ENCODE peak calls at places on chromosomes 1 and 21, in five cellular contexts. S is ovary, Y is A549, Q is H1, O is tibial nerve. H is an unnamed sample.

GRCh38 chr1:224747578-224747977 is 131.5 kb downstream of the CNIH3 start:
- DNase-seq in S (no peak), Y (no peak), Q (no peak), O (no peak), H (no peak)

GRCh38 chr1:193311226-193311948 is 125.0 kb upstream of the B3GALT2 start:
- DNase-seq in S (no peak), Y (no peak), Q (no peak), O (no peak), H (no peak)

GRCh38 chr1:52636701-52637695 is 4.0 kb downstream of the SHISAL2A start:
- DNase-seq in S (no peak), Y (no peak), Q (no peak), O (no peak), H (peak)

GRCh38 chr1:20814472-20814871 is 27.4 kb upstream of the HP1BP3 start:
- DNase-seq in S (no peak), Y (no peak), Q (no peak), O (no peak), H (no peak)

GRCh38 chr1:32773764-32774463 is 43.2 kb downstream of the YARS1 start:
- DNase-seq in S (no peak), Y (no peak), Q (peak), O (no peak), H (no peak)

GRCh38 chr21:33451634-33452071 is 28.1 kb downstream of the TMEM50B start:
- DNase-seq in S (no peak), Y (peak), Q (no peak), O (no peak), H (no peak)

GRCh38 chr1:184813528-184814089 is 59.0 kb upstream of the EDEM3 start:
- DNase-seq in S (no peak), Y (peak), Q (no peak), O (no peak), H (no peak)

GRCh38 chr1:94396356-94396755 is 21.8 kb upstream of the ABCD3 start:
- DNase-seq in S (no peak), Y (no peak), Q (no peak), O (no peak), H (peak)

GRCh38 chr1:43423672-43424550 is 29.8 kb downstream of the HYI start:
- DNase-seq in S (no peak), Y (peak), Q (no peak), O (no peak), H (no peak)

GRCh38 chr21:42973309-42973990 is 912 bp upstream of the PKNOX1 start:
- DNase-seq in S (peak), Y (no peak), Q (no peak), O (peak), H (no peak)

GRCh38 chr1:44670751-44671640 is 3.3 kb downstream of the TMEM53 start:
- DNase-seq in S (no peak), Y (no peak), Q (no peak), O (no peak), H (no peak)
- TF ChIP-seq EP300 in S (no peak), Y (no peak), Q (no peak), O (no peak), H (no peak)

GRCh38 chr1:203287896-203288295 is 17.4 kb upstream of the BTG2 start:
- DNase-seq in S (no peak), Y (no peak), Q (no peak), O (no peak), H (no peak)

GRCh38 chr1:203289982-203290260 is 15.4 kb upstream of the BTG2 start:
- DNase-seq in S (no peak), Y (no peak), Q (no peak), O (no peak), H (no peak)

GRCh38 chr1:203290261-203291089 is 14.8 kb upstream of the BTG2 start:
- DNase-seq in S (peak), Y (no peak), Q (peak), O (peak), H (peak)

GRCh38 chr1:203288351-203288894 is 16.9 kb upstream of the BTG2 start:
- DNase-seq in S (no peak), Y (no peak), Q (no peak), O (no peak), H (no peak)

GRCh38 chr1:203289281-203289981 is 15.9 kb upstream of the BTG2 start:
- DNase-seq in S (no peak), Y (no peak), Q (no peak), O (no peak), H (no peak)
- TF ChIP-seq EP300 in S (no peak), Y (no peak), Q (no peak), O (no peak), H (no peak)

DNA sequence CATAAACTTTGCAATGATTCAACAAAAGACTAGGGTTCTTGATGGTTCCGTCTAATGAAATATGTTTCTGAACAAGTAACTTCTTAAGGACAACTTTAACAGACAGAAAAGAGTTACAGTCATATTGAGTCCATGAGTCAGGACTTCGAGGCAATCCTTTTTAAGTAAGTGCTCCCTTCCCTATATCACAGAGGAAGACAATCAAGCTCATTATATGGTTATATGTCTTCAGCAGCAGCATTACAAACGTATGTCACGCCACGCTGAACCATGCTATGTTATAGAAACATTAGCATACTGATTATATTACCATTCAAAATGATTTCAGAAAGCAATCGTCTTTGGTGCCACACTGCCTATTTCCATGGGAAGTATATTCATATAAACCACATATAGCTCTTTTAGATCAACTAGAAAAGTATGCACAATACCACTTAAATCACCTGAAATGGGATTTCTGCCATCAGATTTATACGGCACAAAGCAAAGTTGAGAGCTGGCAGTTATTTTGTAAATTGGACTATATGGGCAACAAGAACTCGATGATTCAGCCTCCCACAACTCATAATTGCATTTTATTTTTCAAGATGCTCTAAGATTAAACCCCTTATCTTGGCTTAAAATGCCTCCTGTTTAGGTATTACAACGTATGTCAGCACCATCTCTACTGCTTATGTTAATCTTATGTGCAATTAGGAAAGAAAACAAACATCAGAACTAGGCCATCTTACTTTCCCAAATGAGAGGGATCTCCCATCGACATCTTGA is 111.3 kb upstream of the SAMSN1 start:
- DNase-seq in S (no peak), Y (no peak), Q (no peak), O (no peak), H (no peak)
- TF ChIP-seq EP300 in S (no peak), Y (no peak), Q (no peak), O (no peak), H (no peak)

GRCh38 chr1:182293119-182293589 is 98.4 kb downstream of the GLUL start:
- DNase-seq in S (no peak), Y (no peak), Q (no peak), O (peak), H (no peak)
- TF ChIP-seq EP300 in S (no peak), Y (no peak), Q (no peak), O (peak), H (no peak)

GRCh38 chr1:62382581-62382980 is 54.3 kb upstream of the USP1 start:
- DNase-seq in S (no peak), Y (no peak), Q (no peak), O (no peak), H (no peak)
- TF ChIP-seq EP300 in S (no peak), Y (no peak), Q (no peak), O (no peak), H (no peak)

DNA sequence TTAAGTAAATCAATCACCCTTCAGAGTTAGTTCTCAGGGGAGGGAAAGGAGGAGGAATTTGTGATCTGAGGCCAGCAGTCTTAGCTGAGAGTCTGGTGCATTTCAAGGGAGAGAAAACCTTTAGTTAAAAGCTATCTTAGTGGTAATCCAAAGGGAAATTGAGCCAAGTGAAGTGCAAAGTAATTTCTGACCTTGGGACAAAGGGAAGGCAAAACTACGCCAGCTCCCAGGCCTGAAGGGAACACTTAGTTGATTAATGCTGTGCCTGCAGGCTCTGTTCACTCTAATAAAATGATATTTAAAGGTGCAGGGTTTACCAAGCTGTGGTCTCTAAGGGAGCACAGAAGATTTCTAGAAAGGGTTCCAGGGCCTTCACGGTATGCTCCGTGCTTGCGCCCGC is 23.1 kb upstream of the FMOD start:
- DNase-seq in S (peak), Y (no peak), Q (no peak), O (no peak), H (no peak)
- TF ChIP-seq EP300 in S (no peak), Y (no peak), Q (no peak), O (no peak), H (no peak)

GRCh38 chr1:113073457-113073950 is 506 bp downstream of the LRIG2 start:
- DNase-seq in S (peak), Y (peak), Q (no peak), O (no peak), H (peak)

GRCh38 chr1:113074237-113074636 is 1.2 kb downstream of the LRIG2 start:
- DNase-seq in S (no peak), Y (no peak), Q (no peak), O (no peak), H (no peak)

GRCh38 chr1:113072141-113072756 is 749 bp upstream of the LRIG2 start:
- DNase-seq in S (no peak), Y (no peak), Q (no peak), O (no peak), H (no peak)

GRCh38 chr1:113072757-113073456 is at the start of gene LRIG2:
- DNase-seq in S (peak), Y (peak), Q (peak), O (peak), H (peak)
- TF ChIP-seq EP300 in S (no peak), Y (no peak), Q (no peak), O (peak), H (no peak)

DNA sequence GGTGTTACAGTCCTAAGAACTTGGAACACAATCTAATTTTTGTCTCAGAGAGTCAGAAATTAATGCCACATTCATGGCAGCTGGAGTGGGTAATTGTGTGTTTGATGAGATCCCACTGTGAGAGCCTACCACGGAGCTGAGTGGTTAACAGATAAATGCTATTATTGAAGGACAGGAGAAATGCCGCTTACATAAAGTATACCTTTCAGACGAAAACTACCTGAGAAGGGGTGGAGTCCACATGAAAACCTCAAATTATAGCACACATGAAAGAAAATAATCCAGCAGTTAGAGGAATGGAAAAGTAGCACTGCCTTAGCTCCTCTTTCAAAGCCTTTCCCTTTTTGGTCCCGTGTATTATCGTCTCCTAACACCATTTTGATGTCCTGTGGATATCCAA is 133.0 kb downstream of the BACH1 start:
- DNase-seq in S (no peak), Y (no peak), Q (no peak), O (no peak), H (no peak)
- TF ChIP-seq EP300 in S (no peak), Y (no peak), Q (no peak), O (no peak), H (no peak)

GRCh38 chr1:110960777-110961420 is 2.8 kb downstream of the LRIF1 start:
- DNase-seq in S (no peak), Y (no peak), Q (no peak), O (no peak), H (no peak)
- TF ChIP-seq EP300 in S (no peak), Y (no peak), Q (no peak), O (no peak), H (no peak)